ENCODE peak calls at places on chromosomes 7 and 10, in five cellular contexts. J, K, O, I and X are unnamed samples.
A peak's percentile ranks its signal among the peaks of the same experiment; 100 is the strongest.

GRCh38 chr7:45712872-45713668 is 138.9 kb downstream of the ADCY1 start:
- DNase-seq in J (no peak), K (no peak), O (no peak), I (no peak), X (peak; percentile 30)

GRCh38 chr10:22911067-22911466 is 16.8 kb upstream of the ARMC3 start:
- DNase-seq in J (no peak), K (no peak), O (no peak), I (no peak), X (no peak)

GRCh38 chr7:82335927-82336326 is 107.7 kb downstream of the CACNA2D1 start:
- DNase-seq in J (no peak), K (no peak), O (no peak), I (no peak), X (no peak)

GRCh38 chr10:72229261-72230251 is 13.5 kb upstream of the ASCC1 start:
- DNase-seq in J (no peak), K (no peak), O (no peak), I (no peak), X (no peak)

GRCh38 chr10:45379891-45380540 is 6.0 kb downstream of the ALOX5 start:
- DNase-seq in J (peak; percentile 26), K (no peak), O (no peak), I (no peak), X (no peak)

GRCh38 chr10:127911867-127912257 is 5.0 kb downstream of the PTPRE start:
- DNase-seq in J (no peak), K (no peak), O (no peak), I (no peak), X (no peak)

GRCh38 chr10:128263891-128264688 is 137.9 kb upstream of the MKI67 start:
- DNase-seq in J (no peak), K (peak; percentile 50), O (peak; percentile 50), I (peak; percentile 25), X (peak; percentile 6)

GRCh38 chr10:71845410-71846406 is 5.3 kb downstream of the PSAP start:
- DNase-seq in J (no peak), K (no peak), O (no peak), I (no peak), X (no peak)

GRCh38 chr7:102270176-102270887 is 16.3 kb upstream of the SH2B2 start:
- DNase-seq in J (no peak), K (no peak), O (no peak), I (no peak), X (no peak)

GRCh38 chr7:130995252-130996081 is 261.5 kb upstream of the KLF14 start:
- DNase-seq in J (no peak), K (no peak), O (no peak), I (no peak), X (no peak)

GRCh38 chr7:138871691-138872090 is 73.7 kb upstream of the ATP6V0A4 start:
- DNase-seq in J (peak; percentile 75), K (no peak), O (no peak), I (no peak), X (no peak)

GRCh38 chr10:129884390-129884779 is 79.7 kb downstream of the EBF3 start:
- DNase-seq in J (no peak), K (no peak), O (no peak), I (no peak), X (no peak)

GRCh38 chr7:157978766-157979165 is 608.9 kb downstream of the PTPRN2 start:
- DNase-seq in J (peak; percentile 45), K (no peak), O (no peak), I (no peak), X (no peak)

GRCh38 chr10:64785816-64786215 is 1264.6 kb downstream of the REEP3 start:
- DNase-seq in J (no peak), K (no peak), O (no peak), I (no peak), X (no peak)

GRCh38 chr10:72508033-72508432 is 117.8 kb downstream of the MICU1 start:
- DNase-seq in J (no peak), K (no peak), O (no peak), I (no peak), X (no peak)

GRCh38 chr10:133335238-133336122 is 1.2 kb downstream of the CALY start:
- DNase-seq in J (peak; percentile 95), K (peak; percentile 43), O (peak; percentile 81), I (no peak), X (no peak)

GRCh38 chr10:127576751-127577161 is 27.6 kb downstream of the NPS start:
- DNase-seq in J (no peak), K (no peak), O (no peak), I (no peak), X (no peak)

GRCh38 chr7:91089382-91089963 is 174.8 kb upstream of the FZD1 start:
- DNase-seq in J (no peak), K (no peak), O (no peak), I (peak; percentile 24), X (peak; percentile 46)

GRCh38 chr10:95309958-95310357 is 19.2 kb upstream of the PDLIM1 start:
- DNase-seq in J (no peak), K (no peak), O (no peak), I (no peak), X (no peak)

GRCh38 chr7:51244890-51245289 is 71.7 kb downstream of the COBL start:
- DNase-seq in J (no peak), K (no peak), O (no peak), I (no peak), X (no peak)

GRCh38 chr10:50406457-50407076 is 155.3 kb upstream of the ASAH2 start:
- DNase-seq in J (no peak), K (no peak), O (no peak), I (no peak), X (no peak)

GRCh38 chr7:142391191-142391992 is 133.5 kb upstream of the PRSS58 start:
- DNase-seq in J (peak; percentile 75), K (no peak), O (no peak), I (no peak), X (no peak)

GRCh38 chr7:94289071-94289470 is 105.6 kb upstream of the COL1A2 start:
- DNase-seq in J (peak; percentile 89), K (peak; percentile 50), O (peak; percentile 68), I (peak; percentile 32), X (peak; percentile 80)

GRCh38 chr10:111962951-111963350 is 220.6 kb downstream of the GPAM start:
- DNase-seq in J (no peak), K (no peak), O (no peak), I (no peak), X (no peak)

GRCh38 chr10:78139336-78139735 is 105.7 kb downstream of the RPS24 start:
- DNase-seq in J (no peak), K (no peak), O (peak; percentile 46), I (no peak), X (no peak)

GRCh38 chr10:43943119-43943824 is 294.6 kb upstream of the ZNF32 start:
- DNase-seq in J (no peak), K (no peak), O (no peak), I (no peak), X (peak; percentile 32)

GRCh38 chr10:92929896-92930295 is 81.6 kb downstream of the EXOC6 start:
- DNase-seq in J (no peak), K (no peak), O (no peak), I (no peak), X (no peak)

GRCh38 chr10:110306452-110306768 is 1.7 kb upstream of the SMNDC1 start:
- DNase-seq in J (no peak), K (no peak), O (no peak), I (no peak), X (no peak)
- H3K4me1 ChIP-seq in J (peaks cover 23% of the 10 kb centered on the region), K (peaks cover 17% of the 10 kb centered on the region), O (no peaks in the 10 kb centered on the region), I (peaks cover 22% of the 10 kb centered on the region), X (peaks cover 12% of the 10 kb centered on the region)

DNA sequence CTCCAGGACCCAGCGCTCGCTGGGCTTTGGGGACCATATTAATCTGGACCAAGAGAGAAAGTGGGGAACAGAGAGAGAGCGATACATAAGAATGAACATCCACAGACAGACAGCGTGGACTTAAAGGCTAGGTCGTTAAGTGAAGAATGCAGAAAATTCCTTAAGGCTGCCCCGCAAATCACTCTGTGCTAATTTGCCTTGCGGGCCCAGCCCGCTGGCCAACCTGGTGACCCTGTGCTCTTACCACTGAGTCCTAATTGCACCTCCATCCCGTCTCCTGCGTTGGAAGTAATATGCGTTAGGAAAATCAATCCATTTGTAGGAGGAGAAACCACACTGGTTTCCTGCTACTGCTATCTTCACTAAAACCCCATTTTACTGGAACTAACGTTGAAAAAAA is 85.0 kb downstream of the WDFY4 start:
- DNase-seq in J (no peak), K (no peak), O (no peak), I (no peak), X (no peak)
- H3K27ac ChIP-seq in J (no peak overlapping the region), K (no peak overlapping the region), O (no peak overlapping the region), I (no peak overlapping the region), X (no peak overlapping the region)

GRCh38 chr7:146926833-146927232 is 810.2 kb downstream of the CNTNAP2 start:
- DNase-seq in J (no peak), K (no peak), O (no peak), I (no peak), X (no peak)
- H3K4me3 ChIP-seq in J (no peak overlapping the region), K (no peak overlapping the region), O (no peak overlapping the region), I (no peak overlapping the region), X (no peak overlapping the region)

GRCh38 chr10:63171926-63172325 is 38.8 kb downstream of the NRBF2 start:
- DNase-seq in J (peak; percentile 34), K (no peak), O (no peak), I (no peak), X (no peak)

GRCh38 chr10:63173468-63174227 is 40.5 kb downstream of the NRBF2 start:
- DNase-seq in J (no peak), K (no peak), O (no peak), I (no peak), X (no peak)

GRCh38 chr10:63169063-63169462 is 35.9 kb downstream of the NRBF2 start:
- DNase-seq in J (no peak), K (no peak), O (no peak), I (no peak), X (no peak)

GRCh38 chr10:63169624-63170023 is 36.5 kb downstream of the NRBF2 start:
- DNase-seq in J (no peak), K (no peak), O (no peak), I (no peak), X (no peak)

DNA sequence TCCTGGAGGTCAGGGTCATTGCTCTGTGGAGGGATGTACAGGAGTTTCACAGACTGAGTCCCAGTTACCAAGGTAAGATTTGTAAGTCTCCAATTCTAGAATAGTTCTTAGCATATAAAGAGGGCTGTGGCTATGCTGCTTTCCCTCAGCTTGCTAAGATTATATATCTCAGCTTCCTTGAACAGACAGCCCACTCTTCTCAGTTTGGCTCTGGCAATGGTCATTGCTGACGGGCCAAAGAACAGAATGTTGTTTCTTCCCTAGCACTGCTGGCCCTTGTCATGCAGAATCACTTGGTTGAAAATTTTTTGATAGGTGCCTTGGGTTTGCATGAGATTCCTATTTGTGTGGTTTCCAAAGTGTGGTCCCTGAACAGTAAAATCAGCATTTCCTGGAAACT is 38.1 kb downstream of the NRBF2 start:
- DNase-seq in J (no peak), K (no peak), O (no peak), I (no peak), X (no peak)
- H3K4me1 ChIP-seq in J (no peaks in the 10 kb centered on the region), K (no peaks in the 10 kb centered on the region), O (peaks cover 4% of the 10 kb centered on the region), I (no peaks in the 10 kb centered on the region), X (no peaks in the 10 kb centered on the region)

GRCh38 chr10:37496061-37496460 is 361.3 kb downstream of the ZNF248 start:
- DNase-seq in J (no peak), K (no peak), O (no peak), I (no peak), X (no peak)
- H3K27ac ChIP-seq in J (no peak overlapping the region), K (no peak overlapping the region), O (no peak overlapping the region), I (no peak overlapping the region), X (no peak overlapping the region)